ENCODE peak calls at places on chromosome 14, in six cellular contexts. U, X, M, Q, C and G are unnamed samples.

GRCh38 chr14:74401504-74402241 is 24.3 kb downstream of the SYNDIG1L start:
- DNase-seq in U (no peak), C (peak; percentile 30), X (no peak), M (peak; percentile 62), Q (peak; percentile 76), G (no peak)

GRCh38 chr14:59507063-59507751 is 22.9 kb downstream of the JKAMP start:
- DNase-seq in C (peak; percentile 78), X (peak; percentile 58), M (peak; percentile 63), Q (peak; percentile 79), U (peak; percentile 42), G (peak; percentile 95)

GRCh38 chr14:102140027-102140749 is 491 bp downstream of the WDR20 start:
- DNase-seq in U (no peak), Q (peak; percentile 64), X (no peak), C (peak; percentile 57), M (peak; percentile 39), G (no peak)

GRCh38 chr14:53391156-53391555 is 238.0 kb upstream of the DDHD1 start:
- DNase-seq in Q (no peak), U (peak; percentile 72), C (no peak), X (no peak), M (no peak), G (peak; percentile 60)

GRCh38 chr14:38207830-38208815 is at the start of gene SSTR1:
- DNase-seq in Q (peak; percentile 44), C (peak; percentile 84), U (no peak), M (no peak), X (no peak), G (no peak)

GRCh38 chr14:23024612-23025075 is 10.1 kb downstream of the PSMB5 start:
- DNase-seq in U (no peak), C (no peak), M (no peak), Q (no peak), X (no peak), G (no peak)

GRCh38 chr14:34059037-34059924 is 108.4 kb upstream of the EGLN3 start:
- DNase-seq in M (no peak), U (no peak), X (no peak), C (no peak), Q (no peak), G (no peak)

GRCh38 chr14:74612346-74613021 is 447 bp upstream of the LTBP2 start:
- DNase-seq in U (no peak), Q (peak; percentile 93), M (peak; percentile 72), C (peak; percentile 93), X (peak; percentile 51), G (peak; percentile 85)

GRCh38 chr14:78153069-78153351 is 17.2 kb upstream of the NRXN3 start:
- DNase-seq in M (no peak), U (no peak), C (no peak), X (no peak), Q (no peak), G (peak; percentile 22)

GRCh38 chr14:63375772-63376171 is 57.0 kb upstream of the GPHB5 start:
- DNase-seq in M (no peak), X (no peak), Q (no peak), U (no peak), C (no peak), G (peak; percentile 22)

GRCh38 chr14:20679907-20680306 is 4.5 kb upstream of the RNASE4 start:
- DNase-seq in C (peak; percentile 53), M (no peak), X (no peak), U (no peak), Q (peak; percentile 46), G (peak; percentile 48)

GRCh38 chr14:68793734-68794129 is 865 bp upstream of the ZFP36L1 start:
- DNase-seq in Q (no peak), X (no peak), M (no peak), U (no peak), C (no peak), G (no peak)

GRCh38 chr14:64879635-64880381 is at the start of gene SPTB:
- DNase-seq in Q (peak; percentile 73), X (no peak), M (peak; percentile 56), U (no peak), C (peak; percentile 60), G (peak; percentile 44)

GRCh38 chr14:42407153-42407552 is 800.5 kb downstream of the LRFN5 start:
- DNase-seq in X (no peak), M (no peak), Q (no peak), C (no peak), U (no peak), G (no peak)

GRCh38 chr14:95311752-95312151 is 8.0 kb downstream of the CLMN start:
- DNase-seq in X (no peak), M (no peak), C (no peak), U (peak; percentile 22), Q (no peak), G (no peak)

GRCh38 chr14:66600416-66600815 is 92.5 kb downstream of the GPHN start:
- DNase-seq in Q (no peak), X (no peak), C (no peak), U (no peak), M (no peak), G (peak; percentile 45)

GRCh38 chr14:99602054-99602787 is 1.8 kb downstream of the CCDC85C start:
- DNase-seq in X (no peak), C (peak; percentile 55), Q (peak; percentile 30), M (peak; percentile 26), U (no peak), G (peak; percentile 47)
- TF ChIP-seq EZH2 in X (no peak), C (no peak), Q (no peak), M (no peak), U (no peak), G (no peak)

GRCh38 chr14:98177551-98177950 is 1094.4 kb downstream of the BCL11B start:
- DNase-seq in M (no peak), X (no peak), C (no peak), Q (no peak), U (no peak), G (no peak)

GRCh38 chr14:98175881-98176280 is 1096.1 kb downstream of the BCL11B start:
- DNase-seq in M (peak; percentile 45), Q (no peak), X (no peak), C (no peak), U (no peak), G (no peak)

GRCh38 chr14:98175436-98175835 is 1096.6 kb downstream of the BCL11B start:
- DNase-seq in Q (no peak), M (peak; percentile 87), U (no peak), C (no peak), X (no peak), G (no peak)

GRCh38 chr14:98174031-98174430 is 1098.0 kb downstream of the BCL11B start:
- DNase-seq in Q (no peak), U (no peak), C (no peak), X (no peak), M (no peak), G (no peak)

DNA sequence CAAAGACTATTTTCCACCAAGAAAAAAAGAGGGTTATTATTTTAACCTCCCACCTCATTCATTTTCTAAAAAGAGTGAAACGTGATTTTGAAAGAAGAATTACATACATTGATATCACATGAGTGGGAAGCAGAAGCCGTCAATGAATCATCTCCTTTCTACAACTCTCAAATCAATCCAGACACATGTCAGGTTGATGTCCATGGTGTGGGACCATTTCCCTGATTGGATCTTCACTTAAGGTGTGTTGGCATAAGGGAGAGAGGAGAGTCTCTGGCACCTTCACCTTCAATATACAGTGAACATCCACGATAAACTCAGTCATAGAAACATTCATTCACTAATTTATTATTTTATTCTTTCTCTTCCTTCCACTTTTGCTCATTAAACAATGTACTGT is 1095.1 kb downstream of the BCL11B start:
- DNase-seq in M (no peak), U (no peak), Q (no peak), X (no peak), C (no peak), G (no peak)
- TF ChIP-seq CTCF in M (no peak), U (no peak), Q (no peak), X (no peak), C (no peak), G (no peak)

GRCh38 chr14:73237219-73237785 is at the start of gene PAPLN:
- DNase-seq in X (no peak), M (no peak), Q (peak; percentile 61), U (peak; percentile 8), C (peak; percentile 62), G (peak; percentile 29)
- TF ChIP-seq EZH2 in X (no peak), M (no peak), Q (no peak), U (no peak), C (no peak), G (no peak)

GRCh38 chr14:99229654-99230215 is 42.3 kb downstream of the BCL11B start:
- DNase-seq in U (no peak), C (no peak), M (no peak), Q (no peak), X (no peak), G (no peak)

GRCh38 chr14:99231850-99232401 is 40.1 kb downstream of the BCL11B start:
- DNase-seq in X (peak; percentile 64), U (peak; percentile 15), Q (peak; percentile 85), C (peak; percentile 82), M (no peak), G (no peak)

GRCh38 chr14:99231181-99231849 is 40.7 kb downstream of the BCL11B start:
- DNase-seq in M (no peak), C (no peak), Q (peak; percentile 50), X (no peak), U (no peak), G (no peak)

GRCh38 chr14:99232406-99233214 is 39.4 kb downstream of the BCL11B start:
- DNase-seq in Q (no peak), M (no peak), U (no peak), X (no peak), C (no peak), G (no peak)

GRCh38 chr14:99230271-99231141 is 41.5 kb downstream of the BCL11B start:
- DNase-seq in Q (peak; percentile 64), X (no peak), U (no peak), M (peak; percentile 31), C (peak; percentile 55), G (no peak)
- TF ChIP-seq CTCF in Q (peak; percentile 31), X (no peak), U (no peak), M (no peak), C (peak; percentile 41), G (no peak)

GRCh38 chr14:51095854-51096823 is 1.2 kb upstream of the TRIM9 start:
- DNase-seq in Q (peak; percentile 17), U (no peak), X (no peak), C (peak; percentile 40), M (no peak), G (no peak)

GRCh38 chr14:51094282-51094821 is 553 bp downstream of the TRIM9 start:
- DNase-seq in X (no peak), Q (peak; percentile 57), U (no peak), C (peak; percentile 11), M (no peak), G (no peak)

GRCh38 chr14:51092965-51093364 is 1.9 kb downstream of the TRIM9 start:
- DNase-seq in X (no peak), U (no peak), Q (no peak), C (no peak), M (no peak), G (no peak)

GRCh38 chr14:51094901-51095853 is at the start of gene TRIM9:
- DNase-seq in M (peak; percentile 97), X (peak; percentile 98), C (peak; percentile 97), U (peak; percentile 95), Q (peak; percentile 99), G (peak; percentile 99)

GRCh38 chr14:51093371-51094281 is 1.3 kb downstream of the TRIM9 start:
- DNase-seq in C (peak; percentile 32), M (peak; percentile 21), X (no peak), U (no peak), Q (peak; percentile 75), G (no peak)
- TF ChIP-seq EZH2 in C (peak; percentile 81), M (no peak), X (peak; percentile 85), U (no peak), Q (no peak), G (no peak)

DNA sequence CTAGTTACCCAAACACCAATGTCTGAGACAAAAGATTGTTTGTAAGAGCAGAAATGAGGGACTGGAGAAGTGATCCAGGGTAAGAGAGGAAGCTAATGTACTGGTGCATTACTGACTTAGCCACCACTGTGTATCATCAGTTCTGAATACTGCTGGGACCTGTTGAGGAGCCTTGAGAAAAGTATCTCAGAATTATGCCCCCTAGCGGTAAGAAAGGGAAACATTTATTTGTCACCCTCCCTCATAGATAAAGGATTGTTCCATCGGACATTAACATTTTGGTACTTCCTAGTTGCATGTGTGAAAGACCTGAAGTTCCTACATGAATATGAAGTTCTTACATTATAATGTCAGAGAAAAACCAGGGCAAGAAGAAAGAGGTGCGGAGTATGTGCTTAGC is 612.5 kb downstream of the FSCB start:
- DNase-seq in C (no peak), Q (peak; percentile 71), X (no peak), U (peak; percentile 7), M (no peak), G (peak; percentile 56)
- TF ChIP-seq CTCF in C (peak; percentile 36), Q (peak; percentile 77), X (peak; percentile 38), U (peak; percentile 41), M (peak; percentile 64), G (peak; percentile 83)